ENCODE peak calls at places on chromosomes 16 and 17, in ten cellular contexts. One of them, this sample, is unnamed.

GRCh38 chr16:58487566-58488351 is 12.2 kb upstream of the NDRG4 start:
- DNase-seq in tibial artery: peak; percentile 81
- DNase-seq in breast epithelium: peak; percentile 51
- DNase-seq in cardiac muscle cell: peak; percentile 96
- DNase-seq in dorsolateral prefrontal cortex: peak; percentile 85
- DNase-seq in IMR-90: peak; percentile 67
- DNase-seq in progenitor cell of endocrine pancreas: peak; percentile 86
- DNase-seq in astrocyte: peak; percentile 52
- DNase-seq in lung: peak; percentile 78
- DNase-seq in OCI-LY7: peak; percentile 88
- DNase-seq in this sample: peak; percentile 90

GRCh38 chr17:29193146-29193545 is 12.9 kb upstream of the MYO18A start:
- DNase-seq in tibial artery: no peak
- DNase-seq in breast epithelium: no peak
- DNase-seq in cardiac muscle cell: no peak
- DNase-seq in dorsolateral prefrontal cortex: no peak
- DNase-seq in IMR-90: no peak
- DNase-seq in progenitor cell of endocrine pancreas: no peak
- DNase-seq in astrocyte: no peak
- DNase-seq in lung: no peak
- DNase-seq in OCI-LY7: no peak
- DNase-seq in this sample: no peak

GRCh38 chr17:8798176-8799000 is 777 bp downstream of the MFSD6L start:
- DNase-seq in tibial artery: no peak
- DNase-seq in breast epithelium: no peak
- DNase-seq in cardiac muscle cell: no peak
- DNase-seq in dorsolateral prefrontal cortex: no peak
- DNase-seq in IMR-90: no peak
- DNase-seq in progenitor cell of endocrine pancreas: no peak
- DNase-seq in astrocyte: no peak
- DNase-seq in lung: no peak
- DNase-seq in OCI-LY7: no peak
- DNase-seq in this sample: no peak

GRCh38 chr16:72976747-72977064 is 71.2 kb downstream of the ZFHX3 start:
- DNase-seq in tibial artery: no peak
- DNase-seq in breast epithelium: no peak
- DNase-seq in cardiac muscle cell: no peak
- DNase-seq in dorsolateral prefrontal cortex: no peak
- DNase-seq in IMR-90: no peak
- DNase-seq in progenitor cell of endocrine pancreas: no peak
- DNase-seq in astrocyte: no peak
- DNase-seq in lung: no peak
- DNase-seq in OCI-LY7: no peak
- DNase-seq in this sample: no peak

GRCh38 chr17:28878981-28879380 is 18.6 kb downstream of the FLOT2 start:
- DNase-seq in tibial artery: no peak
- DNase-seq in breast epithelium: no peak
- DNase-seq in cardiac muscle cell: peak; percentile 66
- DNase-seq in dorsolateral prefrontal cortex: no peak
- DNase-seq in IMR-90: peak; percentile 32
- DNase-seq in progenitor cell of endocrine pancreas: no peak
- DNase-seq in astrocyte: peak; percentile 27
- DNase-seq in lung: no peak
- DNase-seq in OCI-LY7: peak; percentile 68
- DNase-seq in this sample: no peak

GRCh38 chr16:9465150-9465549 is 373.7 kb downstream of the HAPSTR1 start:
- DNase-seq in tibial artery: no peak
- DNase-seq in breast epithelium: no peak
- DNase-seq in cardiac muscle cell: no peak
- DNase-seq in dorsolateral prefrontal cortex: no peak
- DNase-seq in IMR-90: no peak
- DNase-seq in progenitor cell of endocrine pancreas: no peak
- DNase-seq in astrocyte: no peak
- DNase-seq in lung: no peak
- DNase-seq in OCI-LY7: no peak
- DNase-seq in this sample: no peak

GRCh38 chr16:48366165-48367093 is 18.8 kb downstream of the SIAH1 start:
- DNase-seq in tibial artery: peak; percentile 73
- DNase-seq in breast epithelium: peak; percentile 48
- DNase-seq in cardiac muscle cell: peak; percentile 39
- DNase-seq in dorsolateral prefrontal cortex: no peak
- DNase-seq in IMR-90: peak; percentile 90
- DNase-seq in progenitor cell of endocrine pancreas: no peak
- DNase-seq in astrocyte: peak; percentile 93
- DNase-seq in lung: peak; percentile 65
- DNase-seq in OCI-LY7: peak; percentile 47
- DNase-seq in this sample: no peak

GRCh38 chr16:62752837-62753236 is 716.6 kb upstream of the CDH8 start:
- DNase-seq in tibial artery: no peak
- DNase-seq in breast epithelium: no peak
- DNase-seq in cardiac muscle cell: no peak
- DNase-seq in dorsolateral prefrontal cortex: no peak
- DNase-seq in IMR-90: no peak
- DNase-seq in progenitor cell of endocrine pancreas: no peak
- DNase-seq in astrocyte: no peak
- DNase-seq in lung: no peak
- DNase-seq in OCI-LY7: no peak
- DNase-seq in this sample: no peak

GRCh38 chr16:62709856-62710255 is 673.6 kb upstream of the CDH8 start:
- DNase-seq in tibial artery: no peak
- DNase-seq in breast epithelium: no peak
- DNase-seq in cardiac muscle cell: no peak
- DNase-seq in dorsolateral prefrontal cortex: no peak
- DNase-seq in IMR-90: no peak
- DNase-seq in progenitor cell of endocrine pancreas: no peak
- DNase-seq in astrocyte: no peak
- DNase-seq in lung: no peak
- DNase-seq in OCI-LY7: no peak
- DNase-seq in this sample: no peak

GRCh38 chr17:74369221-74369620 is 1.9 kb downstream of the GPR142 start:
- DNase-seq in tibial artery: no peak
- DNase-seq in breast epithelium: no peak
- DNase-seq in cardiac muscle cell: no peak
- DNase-seq in dorsolateral prefrontal cortex: no peak
- DNase-seq in IMR-90: no peak
- DNase-seq in progenitor cell of endocrine pancreas: no peak
- DNase-seq in astrocyte: no peak
- DNase-seq in lung: peak; percentile 48
- DNase-seq in OCI-LY7: peak; percentile 38
- DNase-seq in this sample: no peak

GRCh38 chr17:50213026-50214015 is 11.9 kb upstream of the COL1A1 start:
- DNase-seq in tibial artery: no peak
- DNase-seq in breast epithelium: no peak
- DNase-seq in cardiac muscle cell: peak; percentile 61
- DNase-seq in dorsolateral prefrontal cortex: no peak
- DNase-seq in IMR-90: peak; percentile 51
- DNase-seq in progenitor cell of endocrine pancreas: no peak
- DNase-seq in astrocyte: peak; percentile 28
- DNase-seq in lung: no peak
- DNase-seq in OCI-LY7: peak; percentile 29
- DNase-seq in this sample: no peak

GRCh38 chr17:9090641-9091096 is 69.4 kb downstream of the NTN1 start:
- DNase-seq in tibial artery: peak; percentile 91
- DNase-seq in breast epithelium: peak; percentile 33
- DNase-seq in cardiac muscle cell: no peak
- DNase-seq in dorsolateral prefrontal cortex: no peak
- DNase-seq in IMR-90: no peak
- DNase-seq in progenitor cell of endocrine pancreas: no peak
- DNase-seq in astrocyte: no peak
- DNase-seq in lung: no peak
- DNase-seq in OCI-LY7: no peak
- DNase-seq in this sample: no peak

GRCh38 chr16:52533296-52533695 is 13.6 kb downstream of the TOX3 start:
- DNase-seq in tibial artery: no peak
- DNase-seq in breast epithelium: no peak
- DNase-seq in cardiac muscle cell: no peak
- DNase-seq in dorsolateral prefrontal cortex: no peak
- DNase-seq in IMR-90: no peak
- DNase-seq in progenitor cell of endocrine pancreas: no peak
- DNase-seq in astrocyte: no peak
- DNase-seq in lung: no peak
- DNase-seq in OCI-LY7: no peak
- DNase-seq in this sample: no peak

GRCh38 chr16:67425046-67425445 is 5.9 kb upstream of the HSD11B2 start:
- DNase-seq in tibial artery: no peak
- DNase-seq in breast epithelium: no peak
- DNase-seq in cardiac muscle cell: no peak
- DNase-seq in dorsolateral prefrontal cortex: no peak
- DNase-seq in IMR-90: no peak
- DNase-seq in progenitor cell of endocrine pancreas: no peak
- DNase-seq in astrocyte: no peak
- DNase-seq in lung: no peak
- DNase-seq in OCI-LY7: no peak
- DNase-seq in this sample: no peak

GRCh38 chr17:20266806-20267458 is 200.4 kb downstream of the LGALS9B start:
- DNase-seq in tibial artery: no peak
- DNase-seq in breast epithelium: no peak
- DNase-seq in cardiac muscle cell: peak; percentile 24
- DNase-seq in dorsolateral prefrontal cortex: no peak
- DNase-seq in IMR-90: peak; percentile 91
- DNase-seq in progenitor cell of endocrine pancreas: no peak
- DNase-seq in astrocyte: peak; percentile 84
- DNase-seq in lung: no peak
- DNase-seq in OCI-LY7: no peak
- DNase-seq in this sample: no peak

GRCh38 chr16:85316944-85317343 is 204.7 kb upstream of the CIBAR2 start:
- DNase-seq in tibial artery: no peak
- DNase-seq in breast epithelium: no peak
- DNase-seq in cardiac muscle cell: peak; percentile 38
- DNase-seq in dorsolateral prefrontal cortex: no peak
- DNase-seq in IMR-90: no peak
- DNase-seq in progenitor cell of endocrine pancreas: no peak
- DNase-seq in astrocyte: no peak
- DNase-seq in lung: no peak
- DNase-seq in OCI-LY7: no peak
- DNase-seq in this sample: no peak

DNA sequence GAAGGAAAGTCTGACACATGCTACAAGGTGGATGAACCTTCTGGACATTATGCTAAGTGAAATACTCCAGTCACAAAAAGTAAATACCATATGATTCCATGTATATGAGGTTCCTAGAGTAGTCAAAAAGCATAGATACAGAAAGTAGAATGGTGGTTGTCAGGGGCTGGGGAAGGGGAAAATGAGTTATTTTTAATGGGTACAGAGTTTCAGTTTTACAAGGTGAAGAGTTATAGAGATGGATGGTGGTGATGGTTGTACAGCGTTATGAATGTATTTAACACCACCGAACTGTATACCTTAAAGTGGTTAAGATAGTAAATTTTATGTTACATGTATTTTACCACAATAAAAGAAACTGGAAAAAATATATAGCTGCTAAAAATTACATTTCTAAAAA is 17.9 kb downstream of the RAD51D start:
- DNase-seq in tibial artery: no peak
- DNase-seq in breast epithelium: no peak
- DNase-seq in cardiac muscle cell: no peak
- DNase-seq in dorsolateral prefrontal cortex: no peak
- DNase-seq in IMR-90: no peak
- DNase-seq in progenitor cell of endocrine pancreas: no peak
- DNase-seq in astrocyte: no peak
- DNase-seq in lung: no peak
- DNase-seq in OCI-LY7: no peak
- DNase-seq in this sample: no peak
- TF ChIP-seq CTCF in tibial artery: no peak
- TF ChIP-seq CTCF in breast epithelium: no peak
- TF ChIP-seq CTCF in cardiac muscle cell: no peak
- TF ChIP-seq CTCF in dorsolateral prefrontal cortex: no peak
- TF ChIP-seq CTCF in IMR-90: no peak
- TF ChIP-seq CTCF in progenitor cell of endocrine pancreas: no peak
- TF ChIP-seq CTCF in astrocyte: no peak
- TF ChIP-seq CTCF in lung: no peak
- TF ChIP-seq CTCF in OCI-LY7: no peak
- TF ChIP-seq CTCF in this sample: no peak

DNA sequence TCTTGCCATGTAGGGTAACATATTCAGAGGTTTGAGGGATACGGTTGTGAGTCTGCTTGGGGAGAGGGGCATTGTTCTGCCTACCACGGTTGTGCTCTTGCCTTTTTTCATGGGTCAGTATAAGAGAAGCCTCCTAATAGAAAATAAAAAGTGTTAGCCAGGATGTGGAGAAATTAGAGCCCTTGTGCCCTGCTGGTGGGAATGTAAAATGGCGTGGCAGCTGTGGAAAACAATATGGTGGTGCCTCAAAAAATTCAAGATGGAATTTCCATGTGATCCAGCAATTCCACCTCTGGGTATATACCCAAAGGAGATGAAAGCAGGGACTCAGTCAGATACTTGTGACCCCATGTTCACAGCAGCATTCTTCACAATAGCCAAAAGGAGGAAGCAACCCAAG is 14.2 kb upstream of the LRRC75A start:
- DNase-seq in tibial artery: no peak
- DNase-seq in breast epithelium: no peak
- DNase-seq in cardiac muscle cell: no peak
- DNase-seq in dorsolateral prefrontal cortex: no peak
- DNase-seq in IMR-90: no peak
- DNase-seq in progenitor cell of endocrine pancreas: no peak
- DNase-seq in astrocyte: no peak
- DNase-seq in lung: no peak
- DNase-seq in OCI-LY7: no peak
- DNase-seq in this sample: no peak
- TF ChIP-seq CTCF in tibial artery: no peak
- TF ChIP-seq CTCF in breast epithelium: no peak
- TF ChIP-seq CTCF in cardiac muscle cell: peak; percentile 21
- TF ChIP-seq CTCF in dorsolateral prefrontal cortex: no peak
- TF ChIP-seq CTCF in IMR-90: peak; percentile 12
- TF ChIP-seq CTCF in progenitor cell of endocrine pancreas: peak; percentile 32
- TF ChIP-seq CTCF in astrocyte: peak; percentile 18
- TF ChIP-seq CTCF in lung: no peak
- TF ChIP-seq CTCF in OCI-LY7: no peak
- TF ChIP-seq CTCF in this sample: peak; percentile 53

GRCh38 chr17:31068291-31068690 is 26.5 kb upstream of the NF1 start:
- DNase-seq in tibial artery: no peak
- DNase-seq in breast epithelium: no peak
- DNase-seq in cardiac muscle cell: no peak
- DNase-seq in dorsolateral prefrontal cortex: no peak
- DNase-seq in IMR-90: peak; percentile 41
- DNase-seq in progenitor cell of endocrine pancreas: peak; percentile 17
- DNase-seq in astrocyte: no peak
- DNase-seq in lung: no peak
- DNase-seq in OCI-LY7: peak; percentile 71
- DNase-seq in this sample: no peak
- TF ChIP-seq CTCF in tibial artery: no peak
- TF ChIP-seq CTCF in breast epithelium: no peak
- TF ChIP-seq CTCF in cardiac muscle cell: peak; percentile 53
- TF ChIP-seq CTCF in dorsolateral prefrontal cortex: peak; percentile 38
- TF ChIP-seq CTCF in IMR-90: peak; percentile 51
- TF ChIP-seq CTCF in progenitor cell of endocrine pancreas: peak; percentile 57
- TF ChIP-seq CTCF in astrocyte: peak; percentile 32
- TF ChIP-seq CTCF in lung: peak; percentile 27
- TF ChIP-seq CTCF in OCI-LY7: peak; percentile 92
- TF ChIP-seq CTCF in this sample: peak; percentile 59

DNA sequence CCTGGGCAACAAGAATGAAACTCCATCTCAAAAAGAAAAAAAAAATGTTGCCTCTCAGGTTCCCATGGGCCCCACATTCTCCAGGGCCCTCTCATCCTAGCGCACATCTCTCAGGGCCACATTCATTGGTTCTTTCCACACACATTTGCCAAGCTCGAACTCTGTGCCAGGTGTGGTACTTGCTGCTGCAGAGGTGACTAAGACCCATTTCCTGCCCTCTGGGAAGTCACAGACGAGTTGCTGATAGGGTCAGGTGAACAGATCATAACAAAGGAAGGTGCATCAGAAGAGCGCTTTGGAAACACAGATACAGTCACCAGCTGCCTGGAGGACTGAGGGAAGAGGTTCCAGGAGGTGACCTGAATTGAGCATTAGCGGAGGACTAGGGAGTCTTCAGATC is 1.0 kb downstream of the GSDMA start:
- DNase-seq in tibial artery: no peak
- DNase-seq in breast epithelium: no peak
- DNase-seq in cardiac muscle cell: no peak
- DNase-seq in dorsolateral prefrontal cortex: no peak
- DNase-seq in IMR-90: no peak
- DNase-seq in progenitor cell of endocrine pancreas: no peak
- DNase-seq in astrocyte: no peak
- DNase-seq in lung: no peak
- DNase-seq in OCI-LY7: no peak
- DNase-seq in this sample: no peak
- TF ChIP-seq CTCF in tibial artery: no peak
- TF ChIP-seq CTCF in breast epithelium: no peak
- TF ChIP-seq CTCF in cardiac muscle cell: no peak
- TF ChIP-seq CTCF in dorsolateral prefrontal cortex: no peak
- TF ChIP-seq CTCF in IMR-90: no peak
- TF ChIP-seq CTCF in progenitor cell of endocrine pancreas: no peak
- TF ChIP-seq CTCF in astrocyte: no peak
- TF ChIP-seq CTCF in lung: no peak
- TF ChIP-seq CTCF in OCI-LY7: no peak
- TF ChIP-seq CTCF in this sample: no peak

This sample was measured in type B pancreatic cell.